ENCODE peak calls at places on chromosomes 16 and 17, in five cellular contexts. One of them, this sample, is unnamed.

GRCh38 chr17:82949984-82950383 is 110.2 kb upstream of the ZNF750 start:
- DNase-seq in cardiac fibroblast: no peak
- DNase-seq in HCT116: no peak
- DNase-seq in uterus: peak
- DNase-seq in AG04450: no peak
- DNase-seq in this sample: no peak

GRCh38 chr17:3038941-3039340 is 24.5 kb downstream of the OR1D5 start:
- DNase-seq in uterus: no peak
- DNase-seq in cardiac fibroblast: no peak
- DNase-seq in AG04450: no peak
- DNase-seq in HCT116: no peak
- DNase-seq in this sample: no peak

GRCh38 chr17:45883063-45883462 is 11.3 kb upstream of the MAPT start:
- DNase-seq in AG04450: no peak
- DNase-seq in uterus: no peak
- DNase-seq in cardiac fibroblast: no peak
- DNase-seq in HCT116: no peak
- DNase-seq in this sample: no peak

GRCh38 chr17:12859520-12859919 is 70.2 kb downstream of the ARHGAP44 start:
- DNase-seq in HCT116: no peak
- DNase-seq in AG04450: no peak
- DNase-seq in uterus: no peak
- DNase-seq in cardiac fibroblast: no peak
- DNase-seq in this sample: no peak

GRCh38 chr17:58268326-58268725 is 12.4 kb downstream of the MPO start:
- DNase-seq in AG04450: no peak
- DNase-seq in uterus: no peak
- DNase-seq in cardiac fibroblast: no peak
- DNase-seq in HCT116: no peak
- DNase-seq in this sample: no peak

GRCh38 chr16:27431773-27432599 is 30.0 kb downstream of the IL21R start:
- DNase-seq in AG04450: no peak
- DNase-seq in cardiac fibroblast: no peak
- DNase-seq in HCT116: no peak
- DNase-seq in uterus: no peak
- DNase-seq in this sample: peak

GRCh38 chr17:3986270-3986938 is 22.2 kb upstream of the ATP2A3 start:
- DNase-seq in HCT116: no peak
- DNase-seq in cardiac fibroblast: no peak
- DNase-seq in AG04450: no peak
- DNase-seq in uterus: no peak
- DNase-seq in this sample: no peak

GRCh38 chr17:71496552-71496951 is 624.3 kb upstream of the SOX9 start:
- DNase-seq in HCT116: no peak
- DNase-seq in cardiac fibroblast: no peak
- DNase-seq in uterus: no peak
- DNase-seq in AG04450: no peak
- DNase-seq in this sample: peak

GRCh38 chr16:49986351-49987124 is 38.5 kb upstream of the CNEP1R1 start:
- DNase-seq in HCT116: peak
- DNase-seq in cardiac fibroblast: peak
- DNase-seq in AG04450: no peak
- DNase-seq in uterus: no peak
- DNase-seq in this sample: peak

GRCh38 chr16:81315271-81316175 is 761 bp downstream of the GAN start:
- DNase-seq in cardiac fibroblast: peak
- DNase-seq in uterus: peak
- DNase-seq in AG04450: no peak
- DNase-seq in HCT116: no peak
- DNase-seq in this sample: peak
- TF ChIP-seq CTCF in cardiac fibroblast: no peak
- TF ChIP-seq CTCF in uterus: peak
- TF ChIP-seq CTCF in AG04450: no peak
- TF ChIP-seq CTCF in HCT116: no peak
- TF ChIP-seq CTCF in this sample: no peak

DNA sequence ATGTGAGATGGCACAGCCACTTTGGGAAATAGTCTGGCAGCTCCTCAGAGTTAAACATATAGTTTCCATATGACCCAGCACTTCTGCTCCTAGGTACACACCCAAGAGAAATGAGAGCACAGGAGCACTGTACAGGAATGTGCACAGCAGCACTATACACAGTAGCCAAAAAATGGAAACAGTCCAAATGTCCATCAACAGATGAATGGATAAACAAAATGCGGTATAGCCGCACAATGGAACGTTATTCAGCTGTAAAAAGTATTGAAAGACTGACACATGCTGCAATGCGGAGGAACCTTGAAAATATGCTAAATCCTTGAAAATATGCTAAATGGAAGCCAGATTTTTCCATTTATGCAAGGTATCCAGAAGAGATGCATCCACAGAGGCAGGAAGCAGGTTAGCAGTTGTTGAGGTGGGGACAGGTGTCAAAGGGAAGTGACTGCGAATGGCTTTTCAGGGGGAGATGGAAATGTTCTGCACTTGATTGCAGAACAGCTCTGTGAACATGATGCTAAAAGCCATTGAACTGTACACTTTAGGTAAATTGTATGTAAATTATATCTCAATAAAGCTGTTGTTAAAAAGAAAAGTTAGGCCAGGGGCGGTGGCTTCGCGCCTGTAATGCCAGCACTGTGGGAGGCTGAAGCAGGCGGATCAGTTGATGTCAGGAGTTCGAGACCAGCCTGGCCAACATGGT is 80.7 kb downstream of the MPRIP start:
- DNase-seq in AG04450: no peak
- DNase-seq in cardiac fibroblast: no peak
- DNase-seq in uterus: no peak
- DNase-seq in HCT116: no peak
- DNase-seq in this sample: no peak
- H3K4me3 ChIP-seq in AG04450: no peak
- H3K4me3 ChIP-seq in cardiac fibroblast: no peak
- H3K4me3 ChIP-seq in uterus: no peak
- H3K4me3 ChIP-seq in HCT116: no peak
- H3K4me3 ChIP-seq in this sample: no peak

GRCh38 chr17:49729074-49729473 is 21.3 kb upstream of the SLC35B1 start:
- DNase-seq in cardiac fibroblast: no peak
- DNase-seq in HCT116: no peak
- DNase-seq in AG04450: no peak
- DNase-seq in uterus: no peak
- DNase-seq in this sample: no peak
- TF ChIP-seq CTCF in cardiac fibroblast: no peak
- TF ChIP-seq CTCF in HCT116: no peak
- TF ChIP-seq CTCF in AG04450: no peak
- TF ChIP-seq CTCF in uterus: no peak
- TF ChIP-seq CTCF in this sample: no peak

GRCh38 chr16:55672471-55672870 is 16.7 kb downstream of the SLC6A2 start:
- DNase-seq in cardiac fibroblast: peak
- DNase-seq in uterus: no peak
- DNase-seq in HCT116: no peak
- DNase-seq in AG04450: no peak
- DNase-seq in this sample: peak
- H3K4me3 ChIP-seq in cardiac fibroblast: no peak
- H3K4me3 ChIP-seq in uterus: no peak
- H3K4me3 ChIP-seq in HCT116: no peak
- H3K4me3 ChIP-seq in AG04450: no peak
- H3K4me3 ChIP-seq in this sample: no peak